ENCODE peak calls at places on chromosomes 5 and 9, in five cellular contexts. F is H9; S is AG09309; A is CD4-positive, alpha-beta T cell; P is HCT116. B is an unnamed sample.

GRCh38 chr9:126114850-126115460 is 211.7 kb upstream of the MVB12B start:
- DNase-seq in F (peak; percentile 11), S (no peak), A (no peak), P (no peak), B (no peak)

GRCh38 chr5:132464155-132464939 is 26.2 kb downstream of the IRF1 start:
- DNase-seq in F (no peak), S (no peak), A (no peak), P (no peak), B (no peak)

GRCh38 chr9:91727316-91727861 is 222.6 kb downstream of the ROR2 start:
- DNase-seq in F (peak; percentile 67), S (no peak), A (no peak), P (peak; percentile 16), B (peak; percentile 57)

GRCh38 chr5:80871541-80871961 is 88.6 kb upstream of the RASGRF2 start:
- DNase-seq in F (no peak), S (no peak), A (no peak), P (peak; percentile 45), B (no peak)

GRCh38 chr5:147303976-147304375 is 69.2 kb downstream of the STK32A start:
- DNase-seq in F (no peak), S (peak; percentile 54), A (no peak), P (peak; percentile 7), B (no peak)

GRCh38 chr9:135069556-135070197 is 17.8 kb upstream of the OLFM1 start:
- DNase-seq in F (peak; percentile 20), S (no peak), A (no peak), P (no peak), B (no peak)

GRCh38 chr5:76874088-76874581 is 24.3 kb downstream of the S100Z start:
- DNase-seq in F (no peak), S (no peak), A (no peak), P (no peak), B (no peak)

GRCh38 chr5:76207122-76207521 is 123.9 kb downstream of the SV2C start:
- DNase-seq in F (no peak), S (no peak), A (no peak), P (no peak), B (no peak)

GRCh38 chr5:132446621-132447020 is 44.0 kb downstream of the IRF1 start:
- DNase-seq in F (no peak), S (peak; percentile 66), A (no peak), P (no peak), B (no peak)

GRCh38 chr5:132428811-132429440 is 59.4 kb downstream of the SLC22A5 start:
- DNase-seq in F (no peak), S (no peak), A (no peak), P (no peak), B (no peak)

GRCh38 chr5:177140312-177140711 is 6.7 kb downstream of the NSD1 start:
- DNase-seq in F (no peak), S (no peak), A (no peak), P (no peak), B (no peak)

GRCh38 chr5:127066721-127067120 is 6.6 kb downstream of the C5orf63 start:
- DNase-seq in F (no peak), S (no peak), A (no peak), P (no peak), B (no peak)

GRCh38 chr5:173882632-173883031 is 5.5 kb upstream of the CPEB4 start:
- DNase-seq in F (no peak), S (no peak), A (no peak), P (peak; percentile 13), B (no peak)

GRCh38 chr5:180173875-180174586 is 35.0 kb downstream of the RASGEF1C start:
- DNase-seq in F (no peak), S (no peak), A (no peak), P (no peak), B (no peak)

GRCh38 chr5:170597109-170597741 is 93.4 kb downstream of the KCNIP1 start:
- DNase-seq in F (no peak), S (peak; percentile 73), A (no peak), P (no peak), B (no peak)

GRCh38 chr9:36559036-36559695 is 13.5 kb upstream of the MELK start:
- DNase-seq in F (peak; percentile 68), S (peak; percentile 16), A (no peak), P (no peak), B (no peak)

GRCh38 chr9:133892193-133892920 is 99.8 kb downstream of the VAV2 start:
- DNase-seq in F (no peak), S (no peak), A (no peak), P (no peak), B (peak; percentile 40)

GRCh38 chr5:57983426-57983825 is 476.5 kb downstream of the PLK2 start:
- DNase-seq in F (no peak), S (no peak), A (no peak), P (no peak), B (no peak)

GRCh38 chr5:143717400-143717799 is 94.6 kb upstream of the HMHB1 start:
- DNase-seq in F (no peak), S (peak; percentile 82), A (no peak), P (no peak), B (no peak)

GRCh38 chr5:146032911-146033310 is 72.5 kb downstream of the PLAC8L1 start:
- DNase-seq in F (no peak), S (no peak), A (no peak), P (no peak), B (no peak)

GRCh38 chr9:100111235-100111634 is 12.2 kb downstream of the INVS start:
- DNase-seq in F (no peak), S (peak; percentile 94), A (no peak), P (no peak), B (no peak)

GRCh38 chr5:63145167-63145566 is 566.5 kb downstream of the LRRC70 start:
- DNase-seq in F (no peak), S (no peak), A (no peak), P (no peak), B (no peak)

GRCh38 chr9:101626295-101626694 is 31.5 kb upstream of the PPP3R2 start:
- DNase-seq in F (no peak), S (no peak), A (no peak), P (no peak), B (no peak)

GRCh38 chr5:143133721-143134120 is 269.8 kb downstream of the NR3C1 start:
- DNase-seq in F (no peak), S (no peak), A (no peak), P (no peak), B (no peak)

GRCh38 chr5:169706758-169707450 is 69.8 kb downstream of the DOCK2 start:
- DNase-seq in F (no peak), S (peak; percentile 24), A (no peak), P (no peak), B (no peak)

GRCh38 chr9:136145580-136145979 is 26.9 kb upstream of the TMEM250 start:
- DNase-seq in F (no peak), S (no peak), A (no peak), P (no peak), B (no peak)

GRCh38 chr5:77129386-77129785 is 42.3 kb upstream of the ZBED3 start:
- DNase-seq in F (peak; percentile 56), S (no peak), A (peak; percentile 18), P (peak; percentile 16), B (peak; percentile 52)

GRCh38 chr5:67035098-67035740 is 161.4 kb downstream of the CD180 start:
- DNase-seq in F (no peak), S (no peak), A (no peak), P (no peak), B (no peak)

GRCh38 chr9:35705836-35706430 is 16.2 kb upstream of the TPM2 start:
- DNase-seq in F (no peak), S (no peak), A (no peak), P (no peak), B (no peak)

GRCh38 chr9:35906923-35907699 is 1.1 kb downstream of the HRCT1 start:
- DNase-seq in F (no peak), S (no peak), A (no peak), P (no peak), B (no peak)

GRCh38 chr5:171748720-171749119 is 36.9 kb upstream of the SMIM23 start:
- DNase-seq in F (no peak), S (no peak), A (no peak), P (no peak), B (no peak)

GRCh38 chr5:116237917-116238502 is 153.2 kb downstream of the COMMD10 start:
- DNase-seq in F (no peak), S (no peak), A (no peak), P (peak; percentile 4), B (no peak)

GRCh38 chr5:6404129-6404528 is 25.8 kb upstream of the MED10 start:
- DNase-seq in F (no peak), S (peak; percentile 18), A (no peak), P (no peak), B (no peak)

GRCh38 chr5:54861212-54861894 is 124.0 kb downstream of the ESM1 start:
- DNase-seq in F (no peak), S (no peak), A (no peak), P (no peak), B (no peak)

GRCh38 chr9:21549251-21549765 is 67.2 kb upstream of the IFNE start:
- DNase-seq in F (no peak), S (peak; percentile 93), A (no peak), P (no peak), B (no peak)

GRCh38 chr9:131518553-131518952 is 12.5 kb downstream of the UCK1 start:
- DNase-seq in F (no peak), S (no peak), A (no peak), P (no peak), B (no peak)

GRCh38 chr9:10479172-10479571 is 133.6 kb downstream of the PTPRD start:
- DNase-seq in F (no peak), S (no peak), A (no peak), P (no peak), B (no peak)
- TF ChIP-seq CTCF in F (peak; percentile 73), S (no peak), A (no peak), P (no peak), B (peak; percentile 41)

DNA sequence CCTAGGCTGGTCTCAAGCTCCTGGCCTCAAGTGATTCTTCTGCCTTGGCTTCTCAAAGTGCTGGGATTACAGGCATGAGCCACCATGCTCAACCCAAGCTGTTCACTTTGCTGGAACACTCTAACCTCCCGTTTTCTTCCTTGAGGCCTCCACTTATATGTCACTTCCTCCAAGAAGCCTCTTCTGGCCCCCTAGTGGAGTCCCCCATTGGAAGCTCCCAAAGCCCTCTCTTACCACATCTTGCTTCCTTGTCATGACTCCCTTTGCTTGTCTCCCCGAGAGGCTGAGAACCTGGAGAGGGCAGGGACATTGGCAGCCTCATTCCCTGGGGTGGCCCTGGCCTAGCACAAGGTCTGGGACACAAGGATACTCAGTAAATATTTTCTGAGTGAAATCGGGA is 80.8 kb downstream of the PDE6A start:
- DNase-seq in F (no peak), S (no peak), A (no peak), P (no peak), B (no peak)
- TF ChIP-seq CTCF in F (no peak), S (no peak), A (no peak), P (no peak), B (no peak)

GRCh38 chr5:75152861-75153260 is 83.8 kb downstream of the ANKRD31 start:
- DNase-seq in F (no peak), S (no peak), A (no peak), P (no peak), B (no peak)

DNA sequence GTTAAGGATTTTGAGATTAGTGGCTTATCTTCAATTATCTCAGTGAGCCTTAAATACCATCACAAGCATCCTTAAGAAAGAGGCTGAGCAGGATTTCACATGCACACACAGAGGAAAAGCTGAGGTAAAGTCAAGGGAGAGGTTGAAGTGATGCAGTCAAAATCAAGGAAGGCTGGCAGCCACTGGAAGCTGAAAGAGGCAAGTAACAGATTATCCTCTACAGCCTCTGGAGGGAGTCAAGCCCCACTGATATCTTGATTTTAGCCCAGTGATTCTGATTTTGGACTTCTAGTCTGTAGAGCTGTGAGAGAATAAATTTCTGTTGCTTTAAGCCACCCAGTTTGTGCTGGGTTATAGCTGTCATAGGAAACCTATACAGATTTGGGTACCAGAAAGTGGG is 80.1 kb downstream of the ANKRD31 start:
- DNase-seq in F (no peak), S (no peak), A (no peak), P (no peak), B (no peak)
- TF ChIP-seq CTCF in F (peak; percentile 61), S (peak; percentile 11), A (no peak), P (no peak), B (no peak)

GRCh38 chr5:139038618-139039305 is 159.4 kb downstream of the SIL1 start:
- DNase-seq in F (peak; percentile 41), S (no peak), A (no peak), P (no peak), B (no peak)
- TF ChIP-seq CTCF in F (peak; percentile 61), S (no peak), A (no peak), P (no peak), B (no peak)

B was measured in nephron progenitor cell.